ENCODE peak calls at places on chromosomes 6 and 20, in eight cellular contexts. D, I, T, X, K, Y, M and L are unnamed samples.

GRCh38 chr6:46378882-46379405 is 112.3 kb downstream of the RCAN2 start:
- DNase-seq in D (no peak), I (no peak), T (peak; percentile 26), X (no peak), K (no peak), Y (no peak), M (no peak), L (peak; percentile 68)

GRCh38 chr6:147222160-147222838 is 18.1 kb downstream of the STXBP5 start:
- DNase-seq in D (no peak), I (no peak), T (peak; percentile 30), X (peak; percentile 61), K (no peak), Y (peak; percentile 48), M (peak; percentile 92), L (no peak)

GRCh38 chr20:19770375-19770774 is 12.3 kb downstream of the RIN2 start:
- DNase-seq in D (no peak), I (no peak), T (no peak), X (peak; percentile 48), K (no peak), Y (peak; percentile 28), M (no peak), L (no peak)

GRCh38 chr6:98769546-98769945 is 64.8 kb upstream of the POU3F2 start:
- DNase-seq in D (no peak), I (peak; percentile 23), T (peak; percentile 24), X (no peak), K (no peak), Y (peak; percentile 76), M (peak; percentile 57), L (peak; percentile 54)

GRCh38 chr6:7730852-7731251 is 5.0 kb downstream of the BMP6 start:
- DNase-seq in D (no peak), I (no peak), T (peak; percentile 39), X (peak; percentile 92), K (no peak), Y (peak; percentile 16), M (no peak), L (no peak)

GRCh38 chr6:112184996-112185395 is 69.4 kb downstream of the LAMA4 start:
- DNase-seq in D (no peak), I (peak; percentile 39), T (no peak), X (no peak), K (no peak), Y (no peak), M (no peak), L (no peak)

GRCh38 chr6:107292570-107293285 is 166.6 kb downstream of the PDSS2 start:
- DNase-seq in D (no peak), I (no peak), T (no peak), X (no peak), K (no peak), Y (no peak), M (peak; percentile 37), L (no peak)

GRCh38 chr6:29553268-29554057 is 6.1 kb downstream of the UBD start:
- DNase-seq in D (peak; percentile 58), I (peak; percentile 92), T (no peak), X (peak; percentile 56), K (no peak), Y (peak; percentile 87), M (no peak), L (no peak)

GRCh38 chr20:23926941-23927872 is 47.7 kb upstream of the CST5 start:
- DNase-seq in D (no peak), I (no peak), T (no peak), X (no peak), K (no peak), Y (no peak), M (no peak), L (no peak)

GRCh38 chr20:58407966-58408557 is 19.0 kb downstream of the VAPB start:
- DNase-seq in D (no peak), I (no peak), T (no peak), X (peak; percentile 35), K (peak; percentile 48), Y (no peak), M (no peak), L (no peak)
- H3K27ac ChIP-seq in D (no peak overlapping the region), I (no peak overlapping the region), T (peak overlapping the region; percentile 41), X (peak overlapping the region; percentile 49), K (peak overlapping the region; percentile 64), Y (no peak overlapping the region), M (peak overlapping the region; percentile 66), L (peak overlapping the region; percentile 65)

DNA sequence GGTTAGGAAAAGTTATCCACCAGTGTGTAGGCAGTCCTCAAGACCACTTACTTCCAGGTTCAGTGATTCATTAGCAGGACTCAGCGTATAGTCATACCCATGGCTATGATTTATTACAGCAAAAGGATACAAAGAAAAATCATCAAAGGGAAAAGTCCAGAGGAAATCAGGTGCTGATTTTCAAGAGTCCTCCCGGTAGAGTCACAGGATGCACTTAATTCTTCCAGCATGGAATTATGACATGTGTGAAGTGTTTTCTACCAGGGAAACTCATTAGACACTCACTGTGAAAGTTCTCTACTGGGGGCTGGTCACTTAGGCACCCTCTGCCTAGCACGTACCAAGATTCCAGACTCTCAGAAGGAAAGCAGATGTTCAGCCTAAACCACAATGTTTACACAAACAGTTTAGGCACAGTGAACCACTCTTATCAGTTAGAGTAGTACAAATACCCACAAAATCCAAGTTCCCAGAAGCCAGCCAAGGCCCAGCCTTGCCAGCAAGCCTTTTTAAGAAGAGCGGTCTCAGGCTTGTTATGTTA is 10.2 kb downstream of the WFDC3 start:
- DNase-seq in D (no peak), I (no peak), T (no peak), X (peak; percentile 94), K (no peak), Y (no peak), M (no peak), L (no peak)
- H3K9ac ChIP-seq in D (no peak overlapping the region), I (no peak overlapping the region), T (no peak overlapping the region), X (peak overlapping the region; percentile 85), K (no peak overlapping the region), Y (no peak overlapping the region), M (no peak overlapping the region), L (no peak overlapping the region)

GRCh38 chr6:158596861-158597260 is 37.0 kb downstream of the TMEM181 start:
- DNase-seq in D (no peak), I (no peak), T (no peak), X (no peak), K (no peak), Y (no peak), M (no peak), L (no peak)
- H3K27ac ChIP-seq in D (no peak overlapping the region), I (no peak overlapping the region), T (no peak overlapping the region), X (no peak overlapping the region), K (no peak overlapping the region), Y (no peak overlapping the region), M (no peak overlapping the region), L (no peak overlapping the region)

DNA sequence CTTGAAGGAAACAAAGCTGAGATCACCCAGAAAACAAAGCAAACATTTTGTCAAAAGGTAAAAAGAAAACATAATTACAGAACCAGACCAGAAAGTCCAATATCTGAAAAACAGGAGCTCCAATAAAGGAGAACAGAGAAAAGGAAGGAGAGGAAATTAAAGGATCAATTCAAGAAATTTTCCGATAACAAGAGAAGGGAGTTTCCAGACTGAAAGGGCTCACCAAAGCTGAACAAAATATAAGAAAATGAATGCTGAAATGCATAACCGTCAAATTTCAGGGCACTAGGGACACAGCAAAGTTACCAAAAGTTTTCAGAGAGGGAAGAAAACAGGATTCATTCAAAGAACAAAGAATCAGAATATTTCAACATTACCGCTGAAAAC is 23.9 kb downstream of the ILRUN start:
- DNase-seq in D (no peak), I (no peak), T (no peak), X (no peak), K (no peak), Y (no peak), M (no peak), L (no peak)
- H3K9ac ChIP-seq in D (no peak overlapping the region), I (no peak overlapping the region), T (peak overlapping the region; percentile 38), X (peak overlapping the region; percentile 63), K (peak overlapping the region; percentile 68), Y (no peak overlapping the region), M (no peak overlapping the region), L (no peak overlapping the region)

GRCh38 chr20:62236674-62236996 is 1.7 kb upstream of the OSBPL2 start:
- DNase-seq in D (peak; percentile 90), I (peak; percentile 97), T (peak; percentile 58), X (peak; percentile 35), K (no peak), Y (peak; percentile 82), M (no peak), L (no peak)

GRCh38 chr20:62239278-62239879 is 1.1 kb downstream of the OSBPL2 start:
- DNase-seq in D (no peak), I (no peak), T (no peak), X (no peak), K (no peak), Y (no peak), M (no peak), L (no peak)

GRCh38 chr20:62236997-62237771 is 1.1 kb upstream of the OSBPL2 start:
- DNase-seq in D (no peak), I (peak; percentile 45), T (peak; percentile 28), X (no peak), K (no peak), Y (no peak), M (no peak), L (no peak)

GRCh38 chr20:62238569-62239277 is 402 bp downstream of the OSBPL2 start:
- DNase-seq in D (no peak), I (peak; percentile 41), T (no peak), X (peak; percentile 21), K (no peak), Y (no peak), M (peak; percentile 29), L (no peak)

DNA sequence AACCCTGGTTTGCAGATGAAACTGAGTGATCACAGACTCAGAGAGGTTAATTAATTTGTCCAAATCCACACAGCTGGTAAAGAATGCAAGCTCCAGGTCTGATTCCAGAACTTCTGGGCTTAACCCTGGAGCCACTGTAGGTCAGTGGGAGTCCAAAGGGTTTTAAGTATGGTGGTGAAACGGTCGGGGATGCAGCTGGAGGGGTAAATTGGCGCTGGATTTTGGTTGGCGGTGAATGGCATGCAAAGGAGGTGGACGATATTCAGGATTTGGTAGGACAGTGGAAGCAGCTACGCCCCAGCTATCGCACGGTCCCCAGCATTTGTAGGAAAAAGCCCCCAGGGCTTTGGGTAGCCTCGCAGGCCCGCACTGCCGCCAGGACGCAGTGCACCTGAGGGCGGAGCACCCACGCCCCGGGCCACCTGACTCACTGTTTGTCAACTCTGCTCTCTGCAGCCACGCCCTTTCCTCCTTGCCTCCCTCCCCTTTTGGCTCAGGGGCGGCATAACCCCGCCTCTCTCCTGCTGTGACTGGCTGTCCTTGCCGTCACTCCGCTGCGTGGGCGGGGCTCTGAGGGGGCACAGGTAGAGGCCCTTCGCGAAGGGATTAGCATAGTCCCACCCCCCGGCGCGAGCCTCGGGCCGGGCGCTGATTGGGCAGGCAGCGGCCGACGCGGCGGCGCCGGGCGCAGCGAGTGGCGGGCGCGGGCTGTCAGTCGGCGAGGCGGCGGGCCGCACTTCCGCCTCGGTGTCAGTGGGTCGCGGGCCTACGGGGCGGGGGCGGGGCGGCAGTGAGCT is at the start of gene OSBPL2:
- DNase-seq in D (peak; percentile 99), I (peak; percentile 99), T (peak; percentile 99), X (peak; percentile 97), K (peak; percentile 95), Y (peak; percentile 99), M (peak; percentile 99), L (peak; percentile 99)
- H3K27ac ChIP-seq in D (peak within 1 kb of the TSS; percentile 83), I (no peak within 1 kb of the TSS), T (peak within 1 kb of the TSS; percentile 60), X (peak within 1 kb of the TSS; percentile 16), K (peak within 1 kb of the TSS; percentile 59), Y (no peak within 1 kb of the TSS), M (peak within 1 kb of the TSS; percentile 62), L (peak within 1 kb of the TSS; percentile 37)